ENCODE peak calls at places on chromosomes 3 and 15, in seven cellular contexts. F, B, U, S, A, Y and L are unnamed samples.

GRCh38 chr3:53255775-53256703 is at the start of gene TKT:
- DNase-seq in U (peak; percentile 91), F (peak; percentile 95), Y (peak; percentile 88), B (peak; percentile 67), S (peak; percentile 77), A (peak; percentile 75), L (peak; percentile 78)

GRCh38 chr3:106006001-106006400 is 137.2 kb upstream of the CBLB start:
- DNase-seq in A (no peak), S (no peak), Y (no peak), B (no peak), U (no peak), F (no peak), L (no peak)

GRCh38 chr3:161274691-161275298 is 53.7 kb downstream of the NMD3 start:
- DNase-seq in B (no peak), A (no peak), F (no peak), U (peak; percentile 70), S (no peak), Y (no peak), L (no peak)

GRCh38 chr15:44729394-44729913 is 6.9 kb upstream of the TRIM69 start:
- DNase-seq in A (no peak), S (no peak), F (peak; percentile 75), U (peak; percentile 68), B (no peak), Y (no peak), L (peak; percentile 43)

GRCh38 chr15:92958105-92958504 is 58.0 kb downstream of the CHD2 start:
- DNase-seq in S (no peak), A (peak; percentile 18), B (no peak), F (no peak), Y (no peak), U (peak; percentile 74), L (no peak)

GRCh38 chr15:64224508-64224907 is 61.7 kb upstream of the PPIB start:
- DNase-seq in Y (no peak), A (no peak), S (no peak), F (no peak), U (no peak), B (no peak), L (no peak)

GRCh38 chr3:161674402-161674801 is 177.8 kb downstream of the OTOL1 start:
- DNase-seq in Y (no peak), B (no peak), U (no peak), F (no peak), A (no peak), S (no peak), L (no peak)

GRCh38 chr3:13535905-13536304 is 13.0 kb upstream of the FBLN2 start:
- DNase-seq in A (no peak), B (no peak), F (no peak), Y (no peak), S (no peak), U (no peak), L (no peak)

GRCh38 chr3:100697183-100697582 is 12.1 kb upstream of the TFG start:
- DNase-seq in B (no peak), A (no peak), U (no peak), S (no peak), Y (no peak), F (no peak), L (no peak)

GRCh38 chr3:10467904-10468610 is 37.3 kb downstream of the ATP2B2 start:
- DNase-seq in A (no peak), B (no peak), Y (no peak), U (no peak), F (no peak), S (no peak), L (no peak)

GRCh38 chr3:138937690-138938055 is 9.3 kb downstream of the FOXL2 start:
- DNase-seq in A (no peak), U (no peak), S (no peak), B (no peak), Y (no peak), F (no peak), L (no peak)

GRCh38 chr3:194871143-194871863 is 185.6 kb downstream of the FAM43A start:
- DNase-seq in B (peak; percentile 61), Y (no peak), U (no peak), A (no peak), S (peak; percentile 17), F (peak; percentile 73), L (peak; percentile 58)

GRCh38 chr15:38275951-38276350 is 23.3 kb downstream of the SPRED1 start:
- DNase-seq in A (no peak), S (no peak), Y (no peak), U (no peak), F (no peak), B (no peak), L (no peak)

GRCh38 chr3:151312972-151313371 is 3.6 kb downstream of the GPR87 start:
- DNase-seq in U (no peak), Y (no peak), B (no peak), A (no peak), S (no peak), F (no peak), L (no peak)

DNA sequence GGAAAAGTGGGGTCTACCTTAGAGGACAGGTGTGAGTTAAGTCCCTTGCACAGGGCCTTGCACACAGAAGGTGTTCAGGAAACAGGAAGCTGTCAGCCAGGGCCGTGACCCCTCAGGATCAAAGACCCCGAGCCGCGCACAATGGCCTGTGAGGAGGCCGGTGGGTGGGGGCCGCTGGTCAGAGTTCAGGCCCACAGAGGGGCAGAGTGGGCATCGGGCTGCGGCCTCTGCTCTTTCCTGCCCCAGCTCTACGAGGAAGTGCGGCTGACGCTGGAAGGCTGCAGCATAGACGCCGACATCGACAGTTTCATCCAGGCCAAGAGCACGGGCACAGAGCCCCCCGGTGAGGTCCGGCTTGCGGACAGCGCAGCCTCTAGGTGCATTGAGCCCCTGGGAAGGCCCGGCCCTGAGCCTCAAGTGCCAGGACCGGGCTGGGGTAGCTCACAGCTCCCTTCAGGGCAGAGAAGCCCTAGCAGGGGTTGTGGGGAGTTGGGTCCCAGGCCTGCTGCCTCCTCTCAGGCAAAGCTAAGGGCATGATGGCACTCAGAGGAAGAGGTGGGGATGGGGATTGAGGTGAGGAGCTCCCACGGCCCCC is 37.2 kb downstream of the PSTPIP1 start:
- DNase-seq in A (peak; percentile 0), Y (peak; percentile 64), F (peak; percentile 63), B (no peak), S (peak; percentile 9), U (no peak), L (peak; percentile 12)
- H3K27ac ChIP-seq in A (no peak overlapping the region), Y (no peak overlapping the region), F (no peak overlapping the region), B (no peak overlapping the region), S (no peak overlapping the region), U (no peak overlapping the region), L (no peak overlapping the region)

GRCh38 chr3:16841354-16841753 is 43.4 kb upstream of the PLCL2 start:
- DNase-seq in Y (no peak), S (no peak), B (no peak), A (no peak), U (peak; percentile 22), F (no peak), L (no peak)
- H3K4me3 ChIP-seq in Y (no peak overlapping the region), S (no peak overlapping the region), B (no peak overlapping the region), A (peak overlapping the region; percentile 67), U (peak overlapping the region; percentile 72), F (no peak overlapping the region), L (no peak overlapping the region)

GRCh38 chr15:51982013-51982769 is 10.6 kb upstream of the LEO1 start:
- DNase-seq in F (no peak), A (no peak), Y (no peak), B (peak; percentile 83), S (no peak), U (peak; percentile 86), L (peak; percentile 22)
- H3K27ac ChIP-seq in F (peak overlapping the region; percentile 65), A (peak overlapping the region; percentile 55), Y (peak overlapping the region; percentile 52), B (peak overlapping the region; percentile 81), S (no peak overlapping the region), U (peak overlapping the region; percentile 42), L (peak overlapping the region; percentile 82)

DNA sequence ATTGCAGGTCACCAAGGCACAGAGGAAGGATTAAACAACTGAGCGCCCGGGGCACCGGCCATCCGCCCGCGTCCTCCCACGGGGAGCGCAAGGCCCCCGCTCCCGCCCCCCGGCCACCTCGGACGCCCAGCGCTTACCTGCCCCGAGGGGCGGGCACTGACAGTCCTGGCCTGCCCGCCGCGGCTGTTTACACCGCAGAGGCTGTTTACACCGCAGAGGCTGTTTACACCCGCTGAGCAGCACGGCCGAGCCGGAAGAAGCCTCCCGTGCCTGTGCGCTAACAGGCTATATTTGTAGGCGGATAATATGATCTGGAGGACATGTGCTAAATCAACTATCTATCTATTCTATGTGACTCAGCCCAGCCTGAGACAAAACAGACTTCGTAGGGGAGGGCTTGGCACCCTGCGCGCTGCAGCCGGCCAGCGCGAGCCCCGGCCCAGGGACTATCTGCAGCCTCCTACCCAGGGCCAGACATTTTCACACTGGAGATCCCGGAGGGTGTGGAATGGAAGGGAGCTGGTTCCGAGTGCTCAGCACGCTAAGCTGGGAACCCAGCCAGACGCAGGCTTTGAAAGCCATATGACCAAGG is at the start of gene LRRC2:
- DNase-seq in Y (no peak), U (peak; percentile 73), A (no peak), B (no peak), S (no peak), F (peak; percentile 67), L (peak; percentile 77)
- H3K4me3 ChIP-seq in Y (peak within 1 kb of the TSS; percentile 76), U (peak within 1 kb of the TSS; percentile 67), A (peak within 1 kb of the TSS; percentile 41), B (peak within 1 kb of the TSS; percentile 40), S (peak within 1 kb of the TSS; percentile 44), F (peak within 1 kb of the TSS; percentile 56), L (peak within 1 kb of the TSS; percentile 72)

DNA sequence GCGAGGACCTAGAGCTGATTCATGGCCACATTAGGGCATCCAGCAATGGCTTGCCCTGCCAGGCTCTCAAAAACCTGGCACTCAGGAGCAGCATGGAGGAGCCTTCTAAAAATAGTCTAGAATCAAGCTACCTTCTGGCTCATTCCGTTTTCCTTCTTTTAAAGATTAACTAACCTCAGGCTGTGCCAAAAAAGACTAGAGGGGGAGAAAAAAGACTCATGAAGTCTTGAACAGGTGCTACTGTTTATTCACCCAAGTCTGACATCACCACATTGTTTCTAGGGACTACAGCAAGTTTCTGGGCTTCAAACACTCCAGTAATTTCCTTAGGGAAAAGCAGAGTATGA is 125.8 kb downstream of the TNIK start:
- DNase-seq in Y (no peak), F (peak; percentile 71), U (no peak), A (no peak), B (no peak), S (no peak), L (no peak)
- H3K27ac ChIP-seq in Y (peak overlapping the region; percentile 67), F (peak overlapping the region; percentile 21), U (no peak overlapping the region), A (no peak overlapping the region), B (no peak overlapping the region), S (no peak overlapping the region), L (no peak overlapping the region)